ENCODE peak calls at places on chromosomes 7 and 10, in five cellular contexts. P is A172, Z is T follicular helper cell, K is NCI-H146, D is adipocyte. U is an unnamed sample.

GRCh38 chr7:132160525-132161230 is 415.6 kb downstream of the PLXNA4 start:
- DNase-seq in P (no peak), D (peak), K (no peak), Z (no peak), U (peak)

GRCh38 chr10:72219229-72219814 is 3.2 kb upstream of the ASCC1 start:
- DNase-seq in K (no peak), P (no peak), D (no peak), Z (no peak), U (no peak)

GRCh38 chr10:37263304-37263703 is 137.9 kb downstream of the ANKRD30A start:
- DNase-seq in K (no peak), Z (no peak), P (no peak), D (no peak), U (no peak)

GRCh38 chr10:44961931-44962750 is 2.5 kb downstream of the RASSF4 start:
- DNase-seq in P (no peak), D (no peak), K (no peak), Z (no peak), U (no peak)

GRCh38 chr7:155706376-155706775 is 61.9 kb downstream of the RBM33 start:
- DNase-seq in D (no peak), Z (no peak), P (no peak), K (no peak), U (no peak)

GRCh38 chr10:71838264-71839211 is 12.5 kb downstream of the PSAP start:
- DNase-seq in Z (no peak), D (peak), K (no peak), P (peak), U (peak)

GRCh38 chr10:72740526-72740925 is 48.6 kb downstream of the MCU start:
- DNase-seq in D (peak), K (peak), P (peak), Z (no peak), U (peak)

GRCh38 chr10:56771343-56771742 is 410.3 kb upstream of the ZWINT start:
- DNase-seq in Z (no peak), P (no peak), D (no peak), K (no peak), U (no peak)

U was measured in AG20443.